ENCODE peak calls at places on chromosomes 2 and 18, in five cellular contexts. One of them, this sample, is unnamed.

GRCh38 chr2:1791670-1792069 is 47.4 kb upstream of the PXDN start:
- DNase-seq in T-cell: no peak
- DNase-seq in HCT116: no peak
- DNase-seq in naive thymus-derived CD4-positive, alpha-beta T cell: no peak
- DNase-seq in type B pancreatic cell: no peak
- DNase-seq in this sample: no peak

GRCh38 chr2:130303142-130303541 is 39.6 kb upstream of the IMP4 start:
- DNase-seq in type B pancreatic cell: no peak
- DNase-seq in T-cell: no peak
- DNase-seq in HCT116: no peak
- DNase-seq in naive thymus-derived CD4-positive, alpha-beta T cell: no peak
- DNase-seq in this sample: no peak

GRCh38 chr18:33821503-33821902 is 243.5 kb downstream of the ASXL3 start:
- DNase-seq in HCT116: no peak
- DNase-seq in T-cell: no peak
- DNase-seq in type B pancreatic cell: no peak
- DNase-seq in naive thymus-derived CD4-positive, alpha-beta T cell: no peak
- DNase-seq in this sample: no peak

GRCh38 chr18:67511840-67512239 is 4.7 kb downstream of the DSEL start:
- DNase-seq in type B pancreatic cell: no peak
- DNase-seq in T-cell: no peak
- DNase-seq in HCT116: no peak
- DNase-seq in naive thymus-derived CD4-positive, alpha-beta T cell: no peak
- DNase-seq in this sample: no peak

GRCh38 chr2:153059338-153060052 is 341.1 kb downstream of the ARL6IP6 start:
- DNase-seq in naive thymus-derived CD4-positive, alpha-beta T cell: no peak
- DNase-seq in HCT116: peak; percentile 61
- DNase-seq in type B pancreatic cell: no peak
- DNase-seq in T-cell: no peak
- DNase-seq in this sample: peak; percentile 80

GRCh38 chr2:151816858-151817257 is 11.4 kb downstream of the ARL5A start:
- DNase-seq in type B pancreatic cell: no peak
- DNase-seq in HCT116: no peak
- DNase-seq in naive thymus-derived CD4-positive, alpha-beta T cell: no peak
- DNase-seq in T-cell: no peak
- DNase-seq in this sample: no peak

GRCh38 chr2:74564222-74564621 is 9.7 kb downstream of the DOK1 start:
- DNase-seq in HCT116: no peak
- DNase-seq in type B pancreatic cell: no peak
- DNase-seq in T-cell: no peak
- DNase-seq in naive thymus-derived CD4-positive, alpha-beta T cell: no peak
- DNase-seq in this sample: no peak

GRCh38 chr2:175233135-175233719 is 51.7 kb upstream of the ATP5MC3 start:
- DNase-seq in T-cell: no peak
- DNase-seq in type B pancreatic cell: no peak
- DNase-seq in naive thymus-derived CD4-positive, alpha-beta T cell: no peak
- DNase-seq in HCT116: no peak
- DNase-seq in this sample: no peak

GRCh38 chr2:152686308-152686707 is 31.0 kb downstream of the PRPF40A start:
- DNase-seq in type B pancreatic cell: no peak
- DNase-seq in T-cell: no peak
- DNase-seq in naive thymus-derived CD4-positive, alpha-beta T cell: no peak
- DNase-seq in HCT116: no peak
- DNase-seq in this sample: no peak

GRCh38 chr2:215664847-215665525 is 229.1 kb upstream of the FN1 start:
- DNase-seq in T-cell: no peak
- DNase-seq in naive thymus-derived CD4-positive, alpha-beta T cell: no peak
- DNase-seq in type B pancreatic cell: no peak
- DNase-seq in HCT116: peak; percentile 31
- DNase-seq in this sample: peak; percentile 5

GRCh38 chr18:3450358-3451107 is 561 bp downstream of the TGIF1 start:
- DNase-seq in type B pancreatic cell: peak; percentile 81
- DNase-seq in naive thymus-derived CD4-positive, alpha-beta T cell: peak; percentile 81
- DNase-seq in HCT116: no peak
- DNase-seq in T-cell: peak; percentile 79
- DNase-seq in this sample: no peak

GRCh38 chr18:58867281-58867961 is 2.7 kb downstream of the ZNF532 start:
- DNase-seq in T-cell: no peak
- DNase-seq in HCT116: no peak
- DNase-seq in naive thymus-derived CD4-positive, alpha-beta T cell: no peak
- DNase-seq in type B pancreatic cell: no peak
- DNase-seq in this sample: no peak

GRCh38 chr2:3443685-3444084 is 64.2 kb downstream of the TRAPPC12 start:
- DNase-seq in T-cell: no peak
- DNase-seq in naive thymus-derived CD4-positive, alpha-beta T cell: no peak
- DNase-seq in type B pancreatic cell: no peak
- DNase-seq in HCT116: no peak
- DNase-seq in this sample: no peak

GRCh38 chr2:157264099-157264498 is 6.6 kb downstream of the GALNT5 start:
- DNase-seq in naive thymus-derived CD4-positive, alpha-beta T cell: no peak
- DNase-seq in T-cell: no peak
- DNase-seq in type B pancreatic cell: no peak
- DNase-seq in HCT116: no peak
- DNase-seq in this sample: no peak

GRCh38 chr18:9988665-9989064 is 74.8 kb downstream of the VAPA start:
- DNase-seq in T-cell: no peak
- DNase-seq in type B pancreatic cell: no peak
- DNase-seq in HCT116: no peak
- DNase-seq in naive thymus-derived CD4-positive, alpha-beta T cell: no peak
- DNase-seq in this sample: no peak

GRCh38 chr18:27214831-27215230 is 29.7 kb upstream of the CHST9 start:
- DNase-seq in type B pancreatic cell: no peak
- DNase-seq in HCT116: no peak
- DNase-seq in T-cell: no peak
- DNase-seq in naive thymus-derived CD4-positive, alpha-beta T cell: no peak
- DNase-seq in this sample: no peak

GRCh38 chr2:16394072-16394985 is 271.3 kb downstream of the CYRIA start:
- DNase-seq in HCT116: no peak
- DNase-seq in type B pancreatic cell: no peak
- DNase-seq in naive thymus-derived CD4-positive, alpha-beta T cell: no peak
- DNase-seq in T-cell: no peak
- DNase-seq in this sample: no peak

GRCh38 chr2:73886357-73886756 is 6.5 kb upstream of the ACTG2 start:
- DNase-seq in HCT116: no peak
- DNase-seq in T-cell: no peak
- DNase-seq in type B pancreatic cell: no peak
- DNase-seq in naive thymus-derived CD4-positive, alpha-beta T cell: no peak
- DNase-seq in this sample: no peak

GRCh38 chr2:96869824-96870630 is at the start of gene SEMA4C:
- DNase-seq in type B pancreatic cell: no peak
- DNase-seq in HCT116: no peak
- DNase-seq in naive thymus-derived CD4-positive, alpha-beta T cell: peak; percentile 68
- DNase-seq in T-cell: peak; percentile 55
- DNase-seq in this sample: peak; percentile 41

GRCh38 chr2:171792157-171792556 is 101.9 kb downstream of the SLC25A12 start:
- DNase-seq in T-cell: no peak
- DNase-seq in HCT116: no peak
- DNase-seq in type B pancreatic cell: no peak
- DNase-seq in naive thymus-derived CD4-positive, alpha-beta T cell: no peak
- DNase-seq in this sample: no peak

This sample was measured in SW 1271.